ENCODE peak calls at places on chromosomes 13 and 19, in ten cellular contexts. One of them, this sample, is unnamed.

GRCh38 chr13:50129065-50129922 is 114.0 kb downstream of the KCNRG start:
- DNase-seq in right atrium auricular region: no peak
- DNase-seq in retinal pigment epithelial cell: no peak
- DNase-seq in fibroblast of the aortic adventitia: no peak
- DNase-seq in lower leg skin: no peak
- DNase-seq in IMR-90: no peak
- DNase-seq in AG04450: no peak
- DNase-seq in GM13976: peak
- DNase-seq in fibroblast of lung: no peak
- DNase-seq in transverse colon: no peak
- DNase-seq in this sample: peak

GRCh38 chr13:60372141-60372540 is 24.9 kb upstream of the TDRD3 start:
- DNase-seq in right atrium auricular region: no peak
- DNase-seq in retinal pigment epithelial cell: no peak
- DNase-seq in fibroblast of the aortic adventitia: no peak
- DNase-seq in lower leg skin: no peak
- DNase-seq in IMR-90: no peak
- DNase-seq in AG04450: no peak
- DNase-seq in GM13976: no peak
- DNase-seq in fibroblast of lung: no peak
- DNase-seq in transverse colon: no peak
- DNase-seq in this sample: no peak

GRCh38 chr19:56508282-56508778 is 675 bp downstream of the ZNF471 start:
- DNase-seq in right atrium auricular region: no peak
- DNase-seq in retinal pigment epithelial cell: no peak
- DNase-seq in fibroblast of the aortic adventitia: no peak
- DNase-seq in lower leg skin: no peak
- DNase-seq in IMR-90: no peak
- DNase-seq in AG04450: no peak
- DNase-seq in GM13976: peak
- DNase-seq in fibroblast of lung: no peak
- DNase-seq in transverse colon: no peak
- DNase-seq in this sample: no peak

GRCh38 chr19:42185281-42185680 is 32.2 kb downstream of the DEDD2 start:
- DNase-seq in right atrium auricular region: no peak
- DNase-seq in retinal pigment epithelial cell: no peak
- DNase-seq in fibroblast of the aortic adventitia: peak
- DNase-seq in lower leg skin: no peak
- DNase-seq in IMR-90: peak
- DNase-seq in AG04450: no peak
- DNase-seq in GM13976: no peak
- DNase-seq in fibroblast of lung: peak
- DNase-seq in transverse colon: no peak
- DNase-seq in this sample: no peak

GRCh38 chr19:16325671-16326400 is 1.2 kb downstream of the KLF2 start:
- DNase-seq in right atrium auricular region: no peak
- DNase-seq in retinal pigment epithelial cell: no peak
- DNase-seq in fibroblast of the aortic adventitia: peak
- DNase-seq in lower leg skin: no peak
- DNase-seq in IMR-90: no peak
- DNase-seq in AG04450: no peak
- DNase-seq in GM13976: no peak
- DNase-seq in fibroblast of lung: no peak
- DNase-seq in transverse colon: peak
- DNase-seq in this sample: peak

GRCh38 chr19:34493649-34494044 is 12.1 kb downstream of the WTIP start:
- DNase-seq in right atrium auricular region: no peak
- DNase-seq in retinal pigment epithelial cell: no peak
- DNase-seq in fibroblast of the aortic adventitia: no peak
- DNase-seq in lower leg skin: no peak
- DNase-seq in IMR-90: no peak
- DNase-seq in AG04450: no peak
- DNase-seq in GM13976: no peak
- DNase-seq in fibroblast of lung: no peak
- DNase-seq in transverse colon: no peak
- DNase-seq in this sample: no peak

GRCh38 chr19:19750131-19750841 is 17.4 kb upstream of the ZNF14 start:
- DNase-seq in right atrium auricular region: peak
- DNase-seq in retinal pigment epithelial cell: no peak
- DNase-seq in fibroblast of the aortic adventitia: no peak
- DNase-seq in lower leg skin: no peak
- DNase-seq in IMR-90: no peak
- DNase-seq in AG04450: no peak
- DNase-seq in GM13976: peak
- DNase-seq in fibroblast of lung: no peak
- DNase-seq in transverse colon: no peak
- DNase-seq in this sample: no peak

GRCh38 chr13:62432906-62433305 is 1017.3 kb upstream of the PCDH20 start:
- DNase-seq in right atrium auricular region: no peak
- DNase-seq in retinal pigment epithelial cell: no peak
- DNase-seq in fibroblast of the aortic adventitia: no peak
- DNase-seq in lower leg skin: no peak
- DNase-seq in IMR-90: no peak
- DNase-seq in AG04450: no peak
- DNase-seq in GM13976: no peak
- DNase-seq in fibroblast of lung: no peak
- DNase-seq in transverse colon: no peak
- DNase-seq in this sample: no peak

GRCh38 chr19:5340637-5341447 is at the start of gene PTPRS:
- DNase-seq in right atrium auricular region: peak
- DNase-seq in retinal pigment epithelial cell: peak
- DNase-seq in fibroblast of the aortic adventitia: peak
- DNase-seq in lower leg skin: peak
- DNase-seq in IMR-90: peak
- DNase-seq in AG04450: peak
- DNase-seq in GM13976: peak
- DNase-seq in fibroblast of lung: peak
- DNase-seq in transverse colon: peak
- DNase-seq in this sample: peak

GRCh38 chr19:5338661-5339469 is 1.7 kb downstream of the PTPRS start:
- DNase-seq in right atrium auricular region: no peak
- DNase-seq in retinal pigment epithelial cell: no peak
- DNase-seq in fibroblast of the aortic adventitia: no peak
- DNase-seq in lower leg skin: no peak
- DNase-seq in IMR-90: no peak
- DNase-seq in AG04450: no peak
- DNase-seq in GM13976: peak
- DNase-seq in fibroblast of lung: no peak
- DNase-seq in transverse colon: no peak
- DNase-seq in this sample: peak

GRCh38 chr19:5341448-5341820 is 822 bp upstream of the PTPRS start:
- DNase-seq in right atrium auricular region: no peak
- DNase-seq in retinal pigment epithelial cell: no peak
- DNase-seq in fibroblast of the aortic adventitia: no peak
- DNase-seq in lower leg skin: no peak
- DNase-seq in IMR-90: no peak
- DNase-seq in AG04450: no peak
- DNase-seq in GM13976: no peak
- DNase-seq in fibroblast of lung: no peak
- DNase-seq in transverse colon: no peak
- DNase-seq in this sample: no peak

GRCh38 chr19:5339470-5339949 is 1.1 kb downstream of the PTPRS start:
- DNase-seq in right atrium auricular region: no peak
- DNase-seq in retinal pigment epithelial cell: no peak
- DNase-seq in fibroblast of the aortic adventitia: no peak
- DNase-seq in lower leg skin: no peak
- DNase-seq in IMR-90: no peak
- DNase-seq in AG04450: no peak
- DNase-seq in GM13976: peak
- DNase-seq in fibroblast of lung: no peak
- DNase-seq in transverse colon: no peak
- DNase-seq in this sample: peak

GRCh38 chr19:5339950-5340636 is 519 bp downstream of the PTPRS start:
- DNase-seq in right atrium auricular region: no peak
- DNase-seq in retinal pigment epithelial cell: no peak
- DNase-seq in fibroblast of the aortic adventitia: no peak
- DNase-seq in lower leg skin: no peak
- DNase-seq in IMR-90: no peak
- DNase-seq in AG04450: no peak
- DNase-seq in GM13976: peak
- DNase-seq in fibroblast of lung: no peak
- DNase-seq in transverse colon: no peak
- DNase-seq in this sample: peak
- TF ChIP-seq CTCF in right atrium auricular region: peak
- TF ChIP-seq CTCF in retinal pigment epithelial cell: no peak
- TF ChIP-seq CTCF in fibroblast of the aortic adventitia: no peak
- TF ChIP-seq CTCF in lower leg skin: no peak
- TF ChIP-seq CTCF in IMR-90: peak
- TF ChIP-seq CTCF in AG04450: no peak
- TF ChIP-seq CTCF in GM13976: no peak
- TF ChIP-seq CTCF in fibroblast of lung: no peak
- TF ChIP-seq CTCF in transverse colon: no peak
- TF ChIP-seq CTCF in this sample: no peak

GRCh38 chr13:74919914-74920313 is 562.1 kb downstream of the TBC1D4 start:
- DNase-seq in right atrium auricular region: no peak
- DNase-seq in retinal pigment epithelial cell: no peak
- DNase-seq in fibroblast of the aortic adventitia: no peak
- DNase-seq in lower leg skin: no peak
- DNase-seq in IMR-90: no peak
- DNase-seq in AG04450: no peak
- DNase-seq in GM13976: no peak
- DNase-seq in fibroblast of lung: no peak
- DNase-seq in transverse colon: no peak
- DNase-seq in this sample: no peak

GRCh38 chr13:74922963-74923362 is 559.0 kb downstream of the TBC1D4 start:
- DNase-seq in right atrium auricular region: no peak
- DNase-seq in retinal pigment epithelial cell: no peak
- DNase-seq in fibroblast of the aortic adventitia: no peak
- DNase-seq in lower leg skin: no peak
- DNase-seq in IMR-90: no peak
- DNase-seq in AG04450: no peak
- DNase-seq in GM13976: no peak
- DNase-seq in fibroblast of lung: no peak
- DNase-seq in transverse colon: no peak
- DNase-seq in this sample: no peak

GRCh38 chr13:74920945-74921725 is 560.8 kb downstream of the TBC1D4 start:
- DNase-seq in right atrium auricular region: no peak
- DNase-seq in retinal pigment epithelial cell: no peak
- DNase-seq in fibroblast of the aortic adventitia: no peak
- DNase-seq in lower leg skin: no peak
- DNase-seq in IMR-90: no peak
- DNase-seq in AG04450: no peak
- DNase-seq in GM13976: no peak
- DNase-seq in fibroblast of lung: no peak
- DNase-seq in transverse colon: no peak
- DNase-seq in this sample: no peak

DNA sequence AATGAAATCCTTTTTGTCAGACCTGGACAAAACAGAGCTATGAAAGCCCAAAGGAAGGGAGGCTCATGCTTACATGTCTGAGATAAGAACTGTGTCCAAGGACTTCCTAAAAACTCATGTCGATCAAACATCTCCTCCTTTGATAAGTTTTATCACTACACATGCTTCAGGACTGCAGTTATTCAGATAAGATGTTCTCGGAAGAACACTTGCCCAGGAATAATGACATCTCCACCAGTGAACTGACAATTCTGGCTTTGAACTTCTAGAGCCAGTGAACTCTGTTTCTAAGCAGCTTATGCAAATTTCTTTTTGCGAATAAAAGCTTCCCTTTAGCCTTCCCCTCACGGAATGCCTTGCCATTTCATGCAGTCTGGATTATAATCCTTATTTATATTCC is 561.6 kb downstream of the TBC1D4 start:
- DNase-seq in right atrium auricular region: no peak
- DNase-seq in retinal pigment epithelial cell: no peak
- DNase-seq in fibroblast of the aortic adventitia: no peak
- DNase-seq in lower leg skin: no peak
- DNase-seq in IMR-90: no peak
- DNase-seq in AG04450: no peak
- DNase-seq in GM13976: no peak
- DNase-seq in fibroblast of lung: no peak
- DNase-seq in transverse colon: no peak
- DNase-seq in this sample: no peak
- TF ChIP-seq CTCF in right atrium auricular region: no peak
- TF ChIP-seq CTCF in retinal pigment epithelial cell: no peak
- TF ChIP-seq CTCF in fibroblast of the aortic adventitia: no peak
- TF ChIP-seq CTCF in lower leg skin: no peak
- TF ChIP-seq CTCF in IMR-90: no peak
- TF ChIP-seq CTCF in AG04450: no peak
- TF ChIP-seq CTCF in GM13976: no peak
- TF ChIP-seq CTCF in fibroblast of lung: no peak
- TF ChIP-seq CTCF in transverse colon: no peak
- TF ChIP-seq CTCF in this sample: no peak

GRCh38 chr19:32810452-32810851 is 59.1 kb downstream of the SLC7A9 start:
- DNase-seq in right atrium auricular region: no peak
- DNase-seq in retinal pigment epithelial cell: no peak
- DNase-seq in fibroblast of the aortic adventitia: no peak
- DNase-seq in lower leg skin: no peak
- DNase-seq in IMR-90: no peak
- DNase-seq in AG04450: no peak
- DNase-seq in GM13976: no peak
- DNase-seq in fibroblast of lung: no peak
- DNase-seq in transverse colon: no peak
- DNase-seq in this sample: no peak

GRCh38 chr19:32808236-32808635 is 61.3 kb downstream of the SLC7A9 start:
- DNase-seq in right atrium auricular region: no peak
- DNase-seq in retinal pigment epithelial cell: no peak
- DNase-seq in fibroblast of the aortic adventitia: no peak
- DNase-seq in lower leg skin: no peak
- DNase-seq in IMR-90: no peak
- DNase-seq in AG04450: no peak
- DNase-seq in GM13976: no peak
- DNase-seq in fibroblast of lung: no peak
- DNase-seq in transverse colon: no peak
- DNase-seq in this sample: no peak

GRCh38 chr19:32811151-32811550 is 58.4 kb downstream of the SLC7A9 start:
- DNase-seq in right atrium auricular region: no peak
- DNase-seq in retinal pigment epithelial cell: no peak
- DNase-seq in fibroblast of the aortic adventitia: no peak
- DNase-seq in lower leg skin: no peak
- DNase-seq in IMR-90: no peak
- DNase-seq in AG04450: no peak
- DNase-seq in GM13976: no peak
- DNase-seq in fibroblast of lung: no peak
- DNase-seq in transverse colon: no peak
- DNase-seq in this sample: no peak

GRCh38 chr19:32809754-32810153 is 59.8 kb downstream of the SLC7A9 start:
- DNase-seq in right atrium auricular region: no peak
- DNase-seq in retinal pigment epithelial cell: no peak
- DNase-seq in fibroblast of the aortic adventitia: peak
- DNase-seq in lower leg skin: no peak
- DNase-seq in IMR-90: no peak
- DNase-seq in AG04450: no peak
- DNase-seq in GM13976: no peak
- DNase-seq in fibroblast of lung: no peak
- DNase-seq in transverse colon: no peak
- DNase-seq in this sample: no peak

DNA sequence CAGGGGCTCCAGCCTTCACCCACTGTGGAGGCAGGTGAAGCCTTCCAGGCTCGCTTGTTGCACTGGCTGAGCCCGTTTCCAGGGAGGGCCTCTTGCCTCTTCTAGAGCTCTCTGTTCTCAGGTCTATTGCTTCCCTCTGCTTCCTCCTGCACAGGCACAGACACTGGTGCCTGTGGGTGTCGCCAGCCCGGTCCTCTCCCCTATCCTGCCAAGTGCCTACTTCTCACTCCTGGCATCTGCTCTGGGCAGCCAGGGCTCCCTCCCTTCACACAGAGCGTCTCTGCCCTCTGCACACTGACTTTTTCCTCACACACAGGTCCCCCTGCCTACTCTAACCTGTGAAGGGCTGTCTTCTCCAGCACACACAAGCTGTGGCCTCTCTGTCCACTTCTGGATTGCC is 60.3 kb downstream of the SLC7A9 start:
- DNase-seq in right atrium auricular region: no peak
- DNase-seq in retinal pigment epithelial cell: no peak
- DNase-seq in fibroblast of the aortic adventitia: no peak
- DNase-seq in lower leg skin: no peak
- DNase-seq in IMR-90: no peak
- DNase-seq in AG04450: no peak
- DNase-seq in GM13976: no peak
- DNase-seq in fibroblast of lung: no peak
- DNase-seq in transverse colon: no peak
- DNase-seq in this sample: no peak
- TF ChIP-seq CTCF in right atrium auricular region: no peak
- TF ChIP-seq CTCF in retinal pigment epithelial cell: no peak
- TF ChIP-seq CTCF in fibroblast of the aortic adventitia: no peak
- TF ChIP-seq CTCF in lower leg skin: no peak
- TF ChIP-seq CTCF in IMR-90: no peak
- TF ChIP-seq CTCF in AG04450: no peak
- TF ChIP-seq CTCF in GM13976: no peak
- TF ChIP-seq CTCF in fibroblast of lung: no peak
- TF ChIP-seq CTCF in transverse colon: no peak
- TF ChIP-seq CTCF in this sample: no peak

DNA sequence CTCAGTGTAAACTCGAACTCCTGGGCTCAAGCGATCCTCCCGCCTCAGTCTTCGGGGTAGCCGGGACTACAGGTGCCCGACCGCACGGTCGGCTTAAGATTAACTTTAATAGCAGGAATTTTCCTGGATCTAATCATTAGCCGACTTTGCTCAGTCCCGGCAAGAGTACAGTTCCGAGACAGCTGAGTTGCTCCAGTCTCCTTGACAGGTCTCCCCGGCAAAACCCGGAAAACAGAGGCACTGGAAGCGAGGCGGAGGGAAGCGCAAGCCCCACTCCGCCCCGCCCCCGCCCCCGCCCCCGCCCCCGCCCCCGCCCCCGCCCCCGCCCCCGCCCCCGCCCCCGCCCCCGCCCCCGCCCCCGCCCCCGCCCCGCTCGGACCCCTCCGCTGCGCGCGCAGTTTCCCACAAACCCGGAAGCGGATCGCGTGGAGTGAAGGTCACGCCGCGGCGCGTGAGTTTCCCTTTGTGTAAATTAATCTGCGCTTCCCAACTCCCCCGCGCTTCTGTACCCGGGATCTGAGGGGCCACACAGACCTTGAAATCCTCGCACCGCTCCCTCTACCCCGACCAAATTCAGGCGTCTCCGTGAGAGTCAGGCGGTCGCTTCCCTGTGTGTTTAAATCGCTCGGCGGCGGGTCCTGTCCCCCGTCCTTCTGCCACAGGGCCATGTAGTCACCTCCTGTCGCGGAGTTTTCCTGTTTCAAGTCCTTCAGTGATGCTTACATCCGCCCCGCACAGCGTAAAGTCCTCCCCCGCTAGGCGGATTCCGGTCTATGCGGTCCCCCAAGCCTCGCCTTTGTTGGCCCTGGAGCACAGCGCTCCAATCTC is at the start of gene ZNF480:
- DNase-seq in right atrium auricular region: peak
- DNase-seq in retinal pigment epithelial cell: peak
- DNase-seq in fibroblast of the aortic adventitia: peak
- DNase-seq in lower leg skin: peak
- DNase-seq in IMR-90: peak
- DNase-seq in AG04450: peak
- DNase-seq in GM13976: peak
- DNase-seq in fibroblast of lung: peak
- DNase-seq in transverse colon: peak
- DNase-seq in this sample: peak
- TF ChIP-seq CTCF in right atrium auricular region: no peak
- TF ChIP-seq CTCF in retinal pigment epithelial cell: peak
- TF ChIP-seq CTCF in fibroblast of the aortic adventitia: peak
- TF ChIP-seq CTCF in lower leg skin: no peak
- TF ChIP-seq CTCF in IMR-90: peak
- TF ChIP-seq CTCF in AG04450: peak
- TF ChIP-seq CTCF in GM13976: no peak
- TF ChIP-seq CTCF in fibroblast of lung: peak
- TF ChIP-seq CTCF in transverse colon: peak
- TF ChIP-seq CTCF in this sample: no peak

This sample was measured in GM20000.